ENCODE peak calls at places on chromosome 21, in nine cellular contexts. R is uterus, Z is kidney epithelial cell, Q is ovary, A is skeletal muscle cell, P is lower lobe of right lung, W is cardiac muscle cell, S is BJ, O is bronchial epithelial cell. I is an unnamed sample.

GRCh38 chr21:38352536-38353219 is 95.9 kb downstream of the KCNJ15 start:
- DNase-seq in R (no peak), Z (peak; percentile 47), Q (peak; percentile 52), A (no peak), P (peak; percentile 61), W (peak; percentile 68), S (no peak), O (peak; percentile 73), I (peak; percentile 19)

GRCh38 chr21:39156024-39156423 is 27.2 kb downstream of the PSMG1 start:
- DNase-seq in R (no peak), Z (no peak), Q (no peak), A (no peak), P (no peak), W (no peak), S (no peak), O (peak; percentile 15), I (no peak)

GRCh38 chr21:28396421-28396820 is 596.3 kb downstream of the LTN1 start:
- DNase-seq in R (no peak), Z (no peak), Q (no peak), A (no peak), P (no peak), W (no peak), S (no peak), O (peak; percentile 58), I (no peak)

GRCh38 chr21:23951251-23951650 is 1656.0 kb downstream of the MRPL39 start:
- DNase-seq in R (no peak), Z (no peak), Q (no peak), A (peak; percentile 52), P (no peak), W (no peak), S (no peak), O (peak; percentile 7), I (peak; percentile 22)

GRCh38 chr21:40841524-40842196 is 5.3 kb downstream of the DSCAM start:
- DNase-seq in R (no peak), Z (peak; percentile 2), Q (no peak), A (no peak), P (peak; percentile 65), W (peak; percentile 88), S (no peak), O (peak; percentile 54), I (no peak)

GRCh38 chr21:43688906-43689305 is 29.5 kb downstream of the RRP1B start:
- DNase-seq in R (no peak), Z (no peak), Q (no peak), A (no peak), P (no peak), W (no peak), S (no peak), O (no peak), I (no peak)

GRCh38 chr21:40466893-40467483 is 380.0 kb downstream of the DSCAM start:
- DNase-seq in R (no peak), Z (no peak), Q (no peak), A (no peak), P (no peak), W (peak; percentile 60), S (no peak), O (peak; percentile 44), I (no peak)

GRCh38 chr21:25421327-25422028 is 185.8 kb downstream of the MRPL39 start:
- DNase-seq in R (no peak), Z (peak; percentile 9), Q (no peak), A (peak; percentile 8), P (no peak), W (peak; percentile 67), S (no peak), O (peak; percentile 4), I (no peak)

GRCh38 chr21:39715804-39716397 is 29.1 kb upstream of the IGSF5 start:
- DNase-seq in R (peak; percentile 22), Z (peak; percentile 5), Q (peak; percentile 36), A (no peak), P (no peak), W (peak; percentile 64), S (no peak), O (peak; percentile 21), I (peak; percentile 8)

GRCh38 chr21:38506606-38507331 is 8.5 kb upstream of the ERG start:
- DNase-seq in R (no peak), Z (no peak), Q (no peak), A (no peak), P (no peak), W (no peak), S (no peak), O (no peak), I (no peak)

GRCh38 chr21:26099610-26100219 is 70.9 kb downstream of the APP start:
- DNase-seq in R (no peak), Z (no peak), Q (no peak), A (no peak), P (no peak), W (no peak), S (peak; percentile 19), O (no peak), I (no peak)

GRCh38 chr21:39968010-39968409 is 100.8 kb downstream of the PCP4 start:
- DNase-seq in R (no peak), Z (no peak), Q (no peak), A (no peak), P (no peak), W (no peak), S (no peak), O (no peak), I (no peak)

GRCh38 chr21:29443398-29444010 is 144.8 kb downstream of the BACH1 start:
- DNase-seq in R (no peak), Z (no peak), Q (no peak), A (no peak), P (no peak), W (no peak), S (peak; percentile 4), O (no peak), I (no peak)

GRCh38 chr21:25485914-25486313 is 121.4 kb downstream of the MRPL39 start:
- DNase-seq in R (no peak), Z (no peak), Q (no peak), A (no peak), P (no peak), W (no peak), S (no peak), O (no peak), I (no peak)

GRCh38 chr21:31337991-31338891 is 5.8 kb downstream of the TIAM1 start:
- DNase-seq in R (no peak), Z (no peak), Q (no peak), A (no peak), P (no peak), W (no peak), S (no peak), O (peak; percentile 71), I (no peak)

GRCh38 chr21:39681845-39682244 is 63.1 kb upstream of the IGSF5 start:
- DNase-seq in R (no peak), Z (peak; percentile 63), Q (no peak), A (peak; percentile 72), P (no peak), W (no peak), S (peak; percentile 51), O (peak; percentile 86), I (no peak)

GRCh38 chr21:43329361-43330269 is 97.3 kb downstream of the SIK1 start:
- DNase-seq in R (no peak), Z (no peak), Q (no peak), A (no peak), P (no peak), W (no peak), S (no peak), O (no peak), I (no peak)

GRCh38 chr21:28342229-28342810 is 650.4 kb downstream of the LTN1 start:
- DNase-seq in R (no peak), Z (no peak), Q (no peak), A (peak; percentile 20), P (no peak), W (no peak), S (no peak), O (no peak), I (no peak)

DNA sequence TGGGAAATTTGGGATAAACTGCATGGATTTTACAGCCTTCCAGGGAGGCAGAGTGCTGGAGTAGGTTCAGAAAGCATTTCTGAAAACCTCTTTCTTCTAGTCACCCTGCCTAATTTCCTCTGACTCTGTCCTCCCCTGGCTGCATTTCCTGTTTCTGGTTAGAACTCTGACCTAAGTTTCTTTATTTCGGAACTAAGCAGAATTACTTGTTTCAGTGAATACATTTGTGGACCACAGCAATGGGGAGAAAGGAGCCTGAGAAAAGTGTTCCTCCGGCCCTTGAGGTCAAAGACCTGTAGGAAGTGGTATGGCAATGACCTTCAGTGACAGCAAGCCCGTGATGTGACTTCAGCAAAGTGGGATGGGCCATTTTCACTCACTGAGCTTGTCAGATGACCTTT is 173.4 kb upstream of the RUNX1 start:
- DNase-seq in R (no peak), Z (no peak), Q (no peak), A (no peak), P (no peak), W (no peak), S (no peak), O (no peak), I (no peak)
- H3K4me3 ChIP-seq in R (no peak overlapping the region), Z (no peak overlapping the region), Q (no peak overlapping the region), A (no peak overlapping the region), P (no peak overlapping the region), W (no peak overlapping the region), S (no peak overlapping the region), O (no peak overlapping the region), I (no peak overlapping the region)

GRCh38 chr21:42219606-42220137 is 732 bp downstream of the ABCG1 start:
- DNase-seq in R (no peak), Z (no peak), Q (no peak), A (no peak), P (peak; percentile 69), W (peak; percentile 30), S (no peak), O (no peak), I (no peak)
- H3K4me3 ChIP-seq in R (peak overlapping the region; percentile 58), Z (peak overlapping the region; percentile 34), Q (peak overlapping the region; percentile 35), A (peak overlapping the region; percentile 29), P (peak overlapping the region; percentile 73), W (peak overlapping the region; percentile 78), S (peak overlapping the region; percentile 14), O (peak overlapping the region; percentile 73), I (peak overlapping the region; percentile 52)

GRCh38 chr21:45404726-45405270 is at the start of gene COL18A1:
- DNase-seq in R (peak; percentile 73), Z (no peak), Q (peak; percentile 81), A (no peak), P (peak; percentile 64), W (peak; percentile 82), S (no peak), O (no peak), I (no peak)

GRCh38 chr21:45406801-45407628 is 2.0 kb downstream of the COL18A1 start:
- DNase-seq in R (no peak), Z (no peak), Q (peak; percentile 44), A (no peak), P (peak; percentile 43), W (peak; percentile 62), S (no peak), O (no peak), I (no peak)

GRCh38 chr21:45407629-45408247 is 2.8 kb downstream of the COL18A1 start:
- DNase-seq in R (no peak), Z (no peak), Q (peak; percentile 34), A (no peak), P (no peak), W (no peak), S (no peak), O (peak; percentile 12), I (no peak)

GRCh38 chr21:45405271-45405818 is 380 bp downstream of the COL18A1 start:
- DNase-seq in R (peak; percentile 71), Z (no peak), Q (peak; percentile 75), A (no peak), P (peak; percentile 52), W (peak; percentile 42), S (no peak), O (no peak), I (no peak)

GRCh38 chr21:45405819-45406762 is 1.1 kb downstream of the COL18A1 start:
- DNase-seq in R (no peak), Z (peak; percentile 70), Q (peak; percentile 55), A (no peak), P (peak; percentile 28), W (peak; percentile 85), S (no peak), O (peak; percentile 54), I (no peak)
- H3K4me3 ChIP-seq in R (peak overlapping the region; percentile 45), Z (peak overlapping the region; percentile 72), Q (peak overlapping the region; percentile 68), A (peak overlapping the region; percentile 48), P (peak overlapping the region; percentile 59), W (peak overlapping the region; percentile 77), S (peak overlapping the region; percentile 51), O (peak overlapping the region; percentile 41), I (peak overlapping the region; percentile 83)

GRCh38 chr21:15066231-15066577 is 1.4 kb upstream of the NRIP1 start:
- DNase-seq in R (no peak), Z (no peak), Q (no peak), A (no peak), P (no peak), W (no peak), S (no peak), O (peak; percentile 38), I (no peak)
- H3K4me3 ChIP-seq in R (peak overlapping the region; percentile 97), Z (peak overlapping the region; percentile 91), Q (peak overlapping the region; percentile 84), A (peak overlapping the region; percentile 85), P (peak overlapping the region; percentile 80), W (peak overlapping the region; percentile 86), S (peak overlapping the region; percentile 65), O (peak overlapping the region; percentile 62), I (peak overlapping the region; percentile 77)